ENCODE peak calls at places on chromosome 10, in five cellular contexts. One of them, this sample, is unnamed.

GRCh38 chr10:31602541-31603244 is 283.7 kb downstream of the ZEB1 start:
- DNase-seq in heart right ventricle: peak; percentile 74
- DNase-seq in vagina: peak; percentile 95
- DNase-seq in uterus: peak; percentile 90
- DNase-seq in HCT116: no peak
- DNase-seq in this sample: peak; percentile 81

GRCh38 chr10:90871279-90871760 is 454 bp upstream of the RPP30 start:
- DNase-seq in vagina: no peak
- DNase-seq in heart right ventricle: no peak
- DNase-seq in HCT116: no peak
- DNase-seq in uterus: peak; percentile 22
- DNase-seq in this sample: peak; percentile 86

GRCh38 chr10:32139223-32140073 is 83.2 kb upstream of the KIF5B start:
- DNase-seq in HCT116: peak; percentile 89
- DNase-seq in uterus: peak; percentile 75
- DNase-seq in heart right ventricle: peak; percentile 78
- DNase-seq in vagina: peak; percentile 95
- DNase-seq in this sample: peak; percentile 93

GRCh38 chr10:47113907-47114500 is 186.0 kb upstream of the GDF10 start:
- DNase-seq in heart right ventricle: no peak
- DNase-seq in vagina: no peak
- DNase-seq in uterus: no peak
- DNase-seq in HCT116: no peak
- DNase-seq in this sample: no peak

GRCh38 chr10:112580267-112580666 is 133.3 kb downstream of the VTI1A start:
- DNase-seq in HCT116: no peak
- DNase-seq in vagina: no peak
- DNase-seq in heart right ventricle: no peak
- DNase-seq in uterus: no peak
- DNase-seq in this sample: no peak

GRCh38 chr10:110664483-110665420 is 20.6 kb downstream of the RBM20 start:
- DNase-seq in vagina: no peak
- DNase-seq in uterus: no peak
- DNase-seq in heart right ventricle: no peak
- DNase-seq in HCT116: peak; percentile 76
- DNase-seq in this sample: peak; percentile 90

GRCh38 chr10:33224251-33224965 is 110.1 kb downstream of the NRP1 start:
- DNase-seq in uterus: no peak
- DNase-seq in vagina: no peak
- DNase-seq in heart right ventricle: no peak
- DNase-seq in HCT116: no peak
- DNase-seq in this sample: no peak

GRCh38 chr10:9858816-9859215 is 1158.9 kb upstream of the CELF2 start:
- DNase-seq in uterus: no peak
- DNase-seq in heart right ventricle: no peak
- DNase-seq in vagina: no peak
- DNase-seq in HCT116: no peak
- DNase-seq in this sample: peak; percentile 15

GRCh38 chr10:19971343-19971742 is 155.1 kb downstream of the PLXDC2 start:
- DNase-seq in vagina: no peak
- DNase-seq in uterus: no peak
- DNase-seq in heart right ventricle: no peak
- DNase-seq in HCT116: no peak
- DNase-seq in this sample: peak; percentile 40

GRCh38 chr10:44975487-44976331 is 2.9 kb downstream of the DEPP1 start:
- DNase-seq in heart right ventricle: no peak
- DNase-seq in HCT116: peak; percentile 23
- DNase-seq in vagina: no peak
- DNase-seq in uterus: peak; percentile 54
- DNase-seq in this sample: peak; percentile 79

GRCh38 chr10:2079603-2080078 is 342.3 kb upstream of the ADARB2 start:
- DNase-seq in vagina: no peak
- DNase-seq in heart right ventricle: no peak
- DNase-seq in uterus: no peak
- DNase-seq in HCT116: no peak
- DNase-seq in this sample: no peak

GRCh38 chr10:132914732-132915131 is 27.6 kb downstream of the CFAP46 start:
- DNase-seq in heart right ventricle: no peak
- DNase-seq in uterus: no peak
- DNase-seq in HCT116: no peak
- DNase-seq in vagina: no peak
- DNase-seq in this sample: no peak

GRCh38 chr10:101736666-101737065 is 39.2 kb downstream of the FGF8 start:
- DNase-seq in heart right ventricle: no peak
- DNase-seq in uterus: no peak
- DNase-seq in vagina: no peak
- DNase-seq in HCT116: no peak
- DNase-seq in this sample: no peak

GRCh38 chr10:59606551-59606961 is 103.1 kb downstream of the SLC16A9 start:
- DNase-seq in heart right ventricle: no peak
- DNase-seq in HCT116: no peak
- DNase-seq in vagina: no peak
- DNase-seq in uterus: no peak
- DNase-seq in this sample: peak; percentile 59

GRCh38 chr10:75043256-75044121 is 68.0 kb upstream of the SAMD8 start:
- DNase-seq in vagina: no peak
- DNase-seq in uterus: no peak
- DNase-seq in HCT116: no peak
- DNase-seq in heart right ventricle: peak; percentile 27
- DNase-seq in this sample: no peak

GRCh38 chr10:27744478-27745379 is 890 bp downstream of the MKX start:
- DNase-seq in HCT116: no peak
- DNase-seq in uterus: peak; percentile 46
- DNase-seq in heart right ventricle: no peak
- DNase-seq in vagina: no peak
- DNase-seq in this sample: peak; percentile 11

GRCh38 chr10:3053145-3053544 is 14.2 kb upstream of the PFKP start:
- DNase-seq in HCT116: no peak
- DNase-seq in vagina: no peak
- DNase-seq in uterus: no peak
- DNase-seq in heart right ventricle: no peak
- DNase-seq in this sample: no peak

GRCh38 chr10:118101501-118101900 is 54.8 kb upstream of the RAB11FIP2 start:
- DNase-seq in vagina: no peak
- DNase-seq in uterus: no peak
- DNase-seq in HCT116: no peak
- DNase-seq in heart right ventricle: no peak
- DNase-seq in this sample: no peak

GRCh38 chr10:47076949-47077348 is 165.7 kb downstream of the PTPN20 start:
- DNase-seq in uterus: no peak
- DNase-seq in HCT116: no peak
- DNase-seq in heart right ventricle: no peak
- DNase-seq in vagina: no peak
- DNase-seq in this sample: peak; percentile 45

GRCh38 chr10:100775346-100775745 is 30.0 kb downstream of the PAX2 start:
- DNase-seq in HCT116: no peak
- DNase-seq in heart right ventricle: no peak
- DNase-seq in uterus: no peak
- DNase-seq in vagina: no peak
- DNase-seq in this sample: no peak

GRCh38 chr10:48762104-48763042 is 77.7 kb downstream of the WDFY4 start:
- DNase-seq in HCT116: no peak
- DNase-seq in uterus: no peak
- DNase-seq in heart right ventricle: no peak
- DNase-seq in vagina: peak; percentile 64
- DNase-seq in this sample: no peak

GRCh38 chr10:30765022-30765610 is 135.6 kb upstream of the LYZL2 start:
- DNase-seq in vagina: no peak
- DNase-seq in uterus: no peak
- DNase-seq in HCT116: no peak
- DNase-seq in heart right ventricle: no peak
- DNase-seq in this sample: no peak

GRCh38 chr10:48625013-48625412 is 20.1 kb upstream of the ARHGAP22 start:
- DNase-seq in HCT116: no peak
- DNase-seq in heart right ventricle: no peak
- DNase-seq in vagina: no peak
- DNase-seq in uterus: no peak
- DNase-seq in this sample: peak; percentile 75

GRCh38 chr10:49080071-49080470 is 35.3 kb downstream of the VSTM4 start:
- DNase-seq in HCT116: no peak
- DNase-seq in uterus: no peak
- DNase-seq in vagina: no peak
- DNase-seq in heart right ventricle: no peak
- DNase-seq in this sample: peak; percentile 56

GRCh38 chr10:60856405-60856804 is 78.1 kb downstream of the CDK1 start:
- DNase-seq in heart right ventricle: no peak
- DNase-seq in uterus: no peak
- DNase-seq in vagina: no peak
- DNase-seq in HCT116: no peak
- DNase-seq in this sample: no peak
- H3K4me3 ChIP-seq in heart right ventricle: no peak overlapping the region
- H3K4me3 ChIP-seq in uterus: no peak overlapping the region
- H3K4me3 ChIP-seq in vagina: no peak overlapping the region
- H3K4me3 ChIP-seq in HCT116: no peak overlapping the region
- H3K4me3 ChIP-seq in this sample: no peak overlapping the region

GRCh38 chr10:29535778-29536459 is 98.9 kb downstream of the SVIL start:
- DNase-seq in HCT116: no peak
- DNase-seq in heart right ventricle: no peak
- DNase-seq in uterus: no peak
- DNase-seq in vagina: no peak
- DNase-seq in this sample: no peak
- TF ChIP-seq CTCF in HCT116: no peak
- TF ChIP-seq CTCF in heart right ventricle: no peak
- TF ChIP-seq CTCF in uterus: no peak
- TF ChIP-seq CTCF in vagina: no peak
- TF ChIP-seq CTCF in this sample: no peak

GRCh38 chr10:55630491-55631056 is 730.5 kb downstream of the ZWINT start:
- DNase-seq in HCT116: no peak
- DNase-seq in uterus: no peak
- DNase-seq in heart right ventricle: no peak
- DNase-seq in vagina: no peak
- DNase-seq in this sample: no peak
- H3K4me3 ChIP-seq in HCT116: no peak overlapping the region
- H3K4me3 ChIP-seq in uterus: peak overlapping the region; percentile 14
- H3K4me3 ChIP-seq in heart right ventricle: peak overlapping the region; percentile 66
- H3K4me3 ChIP-seq in vagina: peak overlapping the region; percentile 36
- H3K4me3 ChIP-seq in this sample: peak overlapping the region; percentile 47

DNA sequence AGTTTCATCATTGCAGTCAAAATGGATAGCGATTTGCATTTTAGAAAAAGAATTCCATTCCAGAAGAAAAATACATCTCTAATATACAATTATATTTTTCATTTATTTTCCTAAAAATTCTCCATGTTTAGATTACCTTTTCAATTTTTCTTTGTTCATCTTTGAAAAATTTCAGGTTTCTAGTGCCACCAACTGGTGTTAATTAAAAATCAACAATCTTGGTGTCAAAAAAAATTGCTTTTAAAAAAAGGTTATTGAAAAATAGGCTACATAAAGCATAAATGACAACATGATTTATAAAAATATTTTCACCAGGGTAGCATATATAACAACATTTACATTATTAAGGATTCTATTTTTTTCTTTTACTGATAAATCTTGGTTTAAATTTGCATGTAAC is 53.0 kb downstream of the CCDC186 start:
- DNase-seq in heart right ventricle: no peak
- DNase-seq in uterus: no peak
- DNase-seq in HCT116: no peak
- DNase-seq in vagina: no peak
- DNase-seq in this sample: no peak
- TF ChIP-seq CTCF in heart right ventricle: no peak
- TF ChIP-seq CTCF in uterus: no peak
- TF ChIP-seq CTCF in HCT116: no peak
- TF ChIP-seq CTCF in vagina: no peak
- TF ChIP-seq CTCF in this sample: no peak

GRCh38 chr10:51937736-51938135 is 238.3 kb upstream of the CSTF2T start:
- DNase-seq in HCT116: no peak
- DNase-seq in heart right ventricle: no peak
- DNase-seq in uterus: no peak
- DNase-seq in vagina: no peak
- DNase-seq in this sample: peak; percentile 65
- H3K4me3 ChIP-seq in HCT116: no peak overlapping the region
- H3K4me3 ChIP-seq in heart right ventricle: no peak overlapping the region
- H3K4me3 ChIP-seq in uterus: no peak overlapping the region
- H3K4me3 ChIP-seq in vagina: no peak overlapping the region
- H3K4me3 ChIP-seq in this sample: no peak overlapping the region

GRCh38 chr10:98299341-98299740 is 31.3 kb upstream of the LOXL4 start:
- DNase-seq in uterus: no peak
- DNase-seq in HCT116: no peak
- DNase-seq in heart right ventricle: no peak
- DNase-seq in vagina: no peak
- DNase-seq in this sample: peak; percentile 18
- TF ChIP-seq CTCF in uterus: no peak
- TF ChIP-seq CTCF in HCT116: no peak
- TF ChIP-seq CTCF in heart right ventricle: no peak
- TF ChIP-seq CTCF in vagina: no peak
- TF ChIP-seq CTCF in this sample: no peak

DNA sequence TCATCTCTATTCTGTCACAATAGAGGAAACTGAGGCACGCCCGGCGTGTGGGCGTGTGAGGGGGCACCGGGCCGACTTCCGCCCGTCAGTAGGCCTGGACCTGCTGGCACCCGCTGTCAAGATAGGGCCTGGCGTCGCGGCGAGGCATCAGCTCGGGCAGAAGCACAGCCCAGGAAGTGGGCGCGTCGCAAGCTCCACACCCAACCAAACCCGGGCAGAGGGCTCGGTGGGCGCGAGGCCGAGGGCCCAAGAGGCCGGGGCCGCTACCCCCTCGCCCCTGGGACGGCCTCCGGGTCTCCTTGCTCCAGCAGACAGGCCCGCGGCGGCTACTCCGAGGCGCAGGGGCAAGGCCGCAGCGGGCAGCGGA is 91.2 kb downstream of the SPAG6 start:
- DNase-seq in HCT116: no peak
- DNase-seq in uterus: no peak
- DNase-seq in heart right ventricle: no peak
- DNase-seq in vagina: no peak
- DNase-seq in this sample: no peak
- H3K4me3 ChIP-seq in HCT116: peak overlapping the region; percentile 60
- H3K4me3 ChIP-seq in uterus: peak overlapping the region; percentile 81
- H3K4me3 ChIP-seq in heart right ventricle: peak overlapping the region; percentile 81
- H3K4me3 ChIP-seq in vagina: peak overlapping the region; percentile 62
- H3K4me3 ChIP-seq in this sample: peak overlapping the region; percentile 65

GRCh38 chr10:103871006-103871405 is 15.6 kb upstream of the SH3PXD2A start:
- DNase-seq in HCT116: no peak
- DNase-seq in vagina: no peak
- DNase-seq in heart right ventricle: no peak
- DNase-seq in uterus: no peak
- DNase-seq in this sample: no peak

GRCh38 chr10:103869336-103869735 is 14.0 kb upstream of the SH3PXD2A start:
- DNase-seq in uterus: no peak
- DNase-seq in vagina: no peak
- DNase-seq in heart right ventricle: no peak
- DNase-seq in HCT116: no peak
- DNase-seq in this sample: no peak

GRCh38 chr10:103872137-103872933 is 17.0 kb upstream of the SH3PXD2A start:
- DNase-seq in uterus: no peak
- DNase-seq in HCT116: no peak
- DNase-seq in heart right ventricle: no peak
- DNase-seq in vagina: peak; percentile 91
- DNase-seq in this sample: no peak

GRCh38 chr10:103868200-103868599 is 12.8 kb upstream of the SH3PXD2A start:
- DNase-seq in vagina: no peak
- DNase-seq in uterus: no peak
- DNase-seq in heart right ventricle: no peak
- DNase-seq in HCT116: no peak
- DNase-seq in this sample: no peak

GRCh38 chr10:103870503-103870902 is 15.1 kb upstream of the SH3PXD2A start:
- DNase-seq in heart right ventricle: no peak
- DNase-seq in vagina: no peak
- DNase-seq in uterus: no peak
- DNase-seq in HCT116: no peak
- DNase-seq in this sample: no peak
- TF ChIP-seq CTCF in heart right ventricle: no peak
- TF ChIP-seq CTCF in vagina: no peak
- TF ChIP-seq CTCF in uterus: no peak
- TF ChIP-seq CTCF in HCT116: no peak
- TF ChIP-seq CTCF in this sample: peak; percentile 4

This sample was measured in cardiac fibroblast.